ENCODE peak calls at places on chromosome 3, in nine cellular contexts. F is colonic mucosa; V is BE2C; M is CD4-positive, CD25-positive, alpha-beta regulatory T cell; G is adipocyte; W is WERI-Rb-1; T is astrocyte; P is adrenal gland; A is Peyer's patch. S is an unnamed sample. For H3K27me3, the result is how much of the 10 kb centered on the place peaks cover.

GRCh38 chr3:102002056-102002455 is 152.7 kb downstream of the NFKBIZ start:
- DNase-seq in A (no peak), M (no peak), T (no peak), F (no peak), W (no peak), G (no peak), V (no peak), P (no peak), S (no peak)

GRCh38 chr3:13200951-13201350 is 127.7 kb upstream of the IQSEC1 start:
- DNase-seq in F (no peak), T (no peak), G (no peak), P (no peak), A (no peak), V (peak), W (peak), M (no peak), S (no peak)

GRCh38 chr3:120552184-120553020 is 43.7 kb upstream of the NDUFB4 start:
- DNase-seq in G (peak), P (no peak), V (no peak), M (no peak), A (no peak), W (no peak), T (no peak), F (no peak), S (no peak)

GRCh38 chr3:123442908-123443307 is 6.0 kb downstream of the ADCY5 start:
- DNase-seq in G (no peak), W (no peak), T (no peak), V (no peak), F (no peak), P (no peak), M (no peak), A (no peak), S (no peak)

GRCh38 chr3:159634414-159634813 is 354.2 kb upstream of the IL12A start:
- DNase-seq in A (no peak), G (peak), M (no peak), F (no peak), W (no peak), V (no peak), T (peak), P (no peak), S (no peak)

GRCh38 chr3:51637941-51638471 is 33.0 kb upstream of the TEX264 start:
- DNase-seq in W (peak), V (peak), T (peak), M (peak), G (peak), F (peak), A (peak), P (peak), S (peak)

GRCh38 chr3:172328282-172328681 is 120.0 kb downstream of the GHSR start:
- DNase-seq in P (no peak), G (no peak), F (no peak), T (no peak), V (no peak), A (no peak), M (no peak), W (no peak), S (no peak)

GRCh38 chr3:100330651-100331050 is 3.9 kb upstream of the NIT2 start:
- DNase-seq in P (no peak), F (no peak), G (no peak), T (no peak), W (no peak), V (no peak), A (no peak), M (no peak), S (no peak)

GRCh38 chr3:79506751-79507150 is 261.0 kb downstream of the ROBO1 start:
- DNase-seq in V (no peak), P (no peak), W (no peak), F (no peak), A (no peak), G (no peak), T (no peak), M (no peak), S (no peak)

GRCh38 chr3:32684029-32684799 is 774 bp upstream of the CNOT10 start:
- DNase-seq in F (no peak), P (no peak), M (no peak), W (no peak), A (no peak), G (no peak), V (no peak), T (no peak), S (no peak)

GRCh38 chr3:168165390-168166269 is 69.9 kb upstream of the GOLIM4 start:
- DNase-seq in A (peak), G (peak), M (no peak), W (peak), F (peak), T (peak), P (peak), V (peak), S (peak)

GRCh38 chr3:46484911-46485696 is 12.7 kb upstream of the RTP3 start:
- DNase-seq in G (no peak), W (peak), T (no peak), P (no peak), F (peak), M (no peak), A (no peak), V (no peak), S (no peak)

GRCh38 chr3:152658977-152659376 is 176.0 kb upstream of the P2RY1 start:
- DNase-seq in G (no peak), M (no peak), T (no peak), A (no peak), W (no peak), P (no peak), V (no peak), F (no peak), S (no peak)
- H3K27me3 ChIP-seq in G (under half), M (under half), T (under half), A (under half), W (under half), P (under half), V (under half), F (under half), S (under half)

GRCh38 chr3:170421147-170421641 is 2.5 kb downstream of the CLDN11 start:
- DNase-seq in T (peak), M (no peak), A (no peak), W (no peak), P (peak), G (peak), V (no peak), F (no peak), S (no peak)

GRCh38 chr3:170421758-170422157 is 3.1 kb downstream of the CLDN11 start:
- DNase-seq in W (no peak), F (no peak), V (no peak), A (no peak), M (no peak), P (no peak), T (no peak), G (no peak), S (no peak)

GRCh38 chr3:170419301-170420087 is 826 bp downstream of the CLDN11 start:
- DNase-seq in V (no peak), G (no peak), A (no peak), W (no peak), T (peak), F (no peak), P (peak), M (no peak), S (no peak)

GRCh38 chr3:170418422-170419300 is at the start of gene CLDN11:
- DNase-seq in F (no peak), P (peak), V (peak), M (no peak), A (peak), G (peak), W (peak), T (peak), S (peak)

GRCh38 chr3:170420307-170420821 is 1.7 kb downstream of the CLDN11 start:
- DNase-seq in G (no peak), V (no peak), W (no peak), T (peak), P (peak), M (no peak), F (no peak), A (no peak), S (no peak)
- H3K27me3 ChIP-seq in G (under half), V (under half), W (under half), T (under half), P (under half), M (under half), F (under half), A (under half), S (under half)

GRCh38 chr3:14718539-14718938 is 43.6 kb downstream of the C3orf20 start:
- DNase-seq in T (no peak), A (no peak), W (no peak), V (no peak), F (no peak), G (no peak), M (no peak), P (no peak), S (no peak)
- H3K27me3 ChIP-seq in T (under half), A (under half), W (under half), V (under half), F (under half), G (under half), M (under half), P (under half), S (under half)

DNA sequence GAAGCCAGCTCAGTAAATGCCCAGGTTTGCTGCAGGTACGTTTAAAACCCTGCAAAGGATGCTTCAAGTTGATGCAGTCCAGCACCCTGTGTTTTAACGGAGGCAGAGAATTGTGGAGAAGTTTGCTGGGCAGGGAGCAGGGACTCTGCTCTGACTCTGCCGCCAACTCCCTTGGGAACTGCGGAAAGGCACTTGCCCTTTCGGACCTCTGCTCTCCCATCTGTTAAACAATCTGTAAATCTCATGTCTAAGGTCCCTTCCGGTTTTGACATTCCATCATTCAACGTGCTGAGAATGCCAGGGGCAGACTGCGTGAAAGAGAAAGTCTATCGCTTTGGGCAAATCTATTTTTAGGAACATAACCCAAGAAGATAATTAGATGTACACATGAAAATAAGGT is 184.5 kb downstream of the OPA1 start:
- DNase-seq in F (peak), W (no peak), M (no peak), V (peak), P (no peak), A (peak), T (no peak), G (no peak), S (no peak)
- H3K27me3 ChIP-seq in F (under half), W (under half), M (under half), V (under half), P (under half), A (under half), T (under half), G (under half), S (under half)

GRCh38 chr3:43999920-44000319 is 241.8 kb upstream of the TOPAZ1 start:
- DNase-seq in M (no peak), P (no peak), W (no peak), F (no peak), G (no peak), A (no peak), T (no peak), V (no peak), S (no peak)
- H3K27me3 ChIP-seq in M (under half), P (half or more), W (half or more), F (half or more), G (under half), A (under half), T (under half), V (under half), S (under half)

GRCh38 chr3:181712190-181712504 is 422 bp downstream of the SOX2 start:
- DNase-seq in F (no peak), T (no peak), A (no peak), V (no peak), P (no peak), W (no peak), M (no peak), G (no peak), S (no peak)

GRCh38 chr3:181713673-181714270 is 2.0 kb downstream of the SOX2 start:
- DNase-seq in T (no peak), A (no peak), V (no peak), G (no peak), F (no peak), P (no peak), M (no peak), W (no peak), S (no peak)

GRCh38 chr3:181711325-181712135 is at the start of gene SOX2:
- DNase-seq in F (peak), T (peak), A (no peak), W (peak), G (peak), P (no peak), V (peak), M (no peak), S (peak)

GRCh38 chr3:181713300-181713647 is 1.5 kb downstream of the SOX2 start:
- DNase-seq in M (no peak), G (no peak), A (no peak), F (no peak), T (peak), P (no peak), W (no peak), V (no peak), S (no peak)

DNA sequence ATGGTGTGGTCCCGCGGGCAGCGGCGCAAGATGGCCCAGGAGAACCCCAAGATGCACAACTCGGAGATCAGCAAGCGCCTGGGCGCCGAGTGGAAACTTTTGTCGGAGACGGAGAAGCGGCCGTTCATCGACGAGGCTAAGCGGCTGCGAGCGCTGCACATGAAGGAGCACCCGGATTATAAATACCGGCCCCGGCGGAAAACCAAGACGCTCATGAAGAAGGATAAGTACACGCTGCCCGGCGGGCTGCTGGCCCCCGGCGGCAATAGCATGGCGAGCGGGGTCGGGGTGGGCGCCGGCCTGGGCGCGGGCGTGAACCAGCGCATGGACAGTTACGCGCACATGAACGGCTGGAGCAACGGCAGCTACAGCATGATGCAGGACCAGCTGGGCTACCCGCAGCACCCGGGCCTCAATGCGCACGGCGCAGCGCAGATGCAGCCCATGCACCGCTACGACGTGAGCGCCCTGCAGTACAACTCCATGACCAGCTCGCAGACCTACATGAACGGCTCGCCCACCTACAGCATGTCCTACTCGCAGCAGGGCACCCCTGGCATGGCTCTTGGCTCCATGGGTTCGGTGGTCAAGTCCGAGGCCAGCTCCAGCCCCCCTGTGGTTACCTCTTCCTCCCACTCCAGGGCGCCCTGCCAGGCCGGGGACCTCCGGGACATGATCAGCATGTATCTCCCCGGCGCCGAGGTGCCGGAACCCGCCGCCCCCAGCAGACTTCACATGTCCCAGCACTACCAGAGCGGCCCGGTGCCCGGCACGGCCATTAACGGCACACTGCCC is 977 bp downstream of the SOX2 start:
- DNase-seq in T (peak), V (no peak), P (no peak), G (peak), W (peak), A (no peak), F (no peak), M (no peak), S (no peak)
- H3K27me3 ChIP-seq in T (under half), V (under half), P (half or more), G (half or more), W (half or more), A (under half), F (half or more), M (half or more), S (under half)

DNA sequence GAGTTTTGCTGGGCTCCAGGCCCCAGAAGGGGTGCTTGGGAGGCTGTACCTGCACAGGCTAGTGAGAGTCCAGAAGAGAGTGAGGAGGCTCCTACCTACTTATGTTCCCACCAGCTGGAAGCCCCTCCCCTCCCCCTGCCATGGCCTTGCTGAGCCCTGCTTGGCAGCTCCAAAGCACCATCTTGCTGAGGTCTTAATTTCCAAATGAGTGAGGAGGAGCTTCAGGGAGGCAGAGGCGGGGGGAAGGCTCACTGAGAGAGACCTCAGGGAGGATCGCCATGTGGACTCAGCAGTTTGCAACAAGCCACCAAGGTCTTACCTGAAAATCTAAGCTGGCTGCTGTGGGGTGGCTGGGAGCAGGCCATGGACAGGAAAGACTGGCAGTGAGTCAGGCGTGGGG is 8.7 kb upstream of the CACNA2D2 start:
- DNase-seq in T (no peak), G (no peak), M (no peak), F (no peak), P (no peak), W (peak), V (no peak), A (no peak), S (no peak)
- H3K27me3 ChIP-seq in T (under half), G (half or more), M (under half), F (under half), P (under half), W (under half), V (under half), A (under half), S (under half)

GRCh38 chr3:184261270-184262165 is at the start of gene CAMK2N2:
- DNase-seq in W (peak), V (peak), G (peak), T (peak), P (peak), F (peak), M (no peak), A (peak), S (peak)

GRCh38 chr3:184259396-184259877 is 1.9 kb downstream of the CAMK2N2 start:
- DNase-seq in M (no peak), A (no peak), F (no peak), G (no peak), T (no peak), V (no peak), P (no peak), W (no peak), S (no peak)

GRCh38 chr3:184262166-184262926 is 993 bp upstream of the CAMK2N2 start:
- DNase-seq in M (no peak), T (no peak), W (peak), G (peak), V (peak), F (no peak), P (peak), A (no peak), S (no peak)

GRCh38 chr3:184259878-184260570 is 1.3 kb downstream of the CAMK2N2 start:
- DNase-seq in G (peak), W (no peak), F (no peak), M (peak), P (peak), V (peak), A (peak), T (no peak), S (no peak)

GRCh38 chr3:184260571-184261269 is 633 bp downstream of the CAMK2N2 start:
- DNase-seq in F (no peak), P (peak), W (no peak), G (peak), A (no peak), M (no peak), V (peak), T (no peak), S (no peak)
- H3K27me3 ChIP-seq in F (under half), P (under half), W (under half), G (under half), A (under half), M (under half), V (under half), T (under half), S (under half)